ENCODE peak calls at places on chromosomes 13 and 19, in nine cellular contexts. Y, H, T, I, P, V, L, Q and N are unnamed samples.

GRCh38 chr19:32928806-32929205 is 43.0 kb downstream of the CEP89 start:
- DNase-seq in Y (peak; percentile 92), H (no peak), T (no peak), I (no peak), P (no peak), V (no peak), L (no peak), Q (no peak), N (no peak)

GRCh38 chr19:42290523-42291436 is 11.2 kb upstream of the PRR19 start:
- DNase-seq in Y (peak; percentile 79), H (peak; percentile 54), T (no peak), I (peak; percentile 55), P (no peak), V (no peak), L (no peak), Q (peak; percentile 50), N (no peak)

GRCh38 chr13:43529796-43530195 is 257.0 kb downstream of the ENOX1 start:
- DNase-seq in Y (no peak), H (no peak), T (no peak), I (no peak), P (no peak), V (no peak), L (no peak), Q (no peak), N (no peak)

GRCh38 chr13:28717170-28717569 is 1.6 kb downstream of the SLC46A3 start:
- DNase-seq in Y (no peak), H (no peak), T (no peak), I (no peak), P (no peak), V (no peak), L (no peak), Q (no peak), N (no peak)

GRCh38 chr19:54188224-54188871 is 1.0 kb downstream of the MBOAT7 start:
- DNase-seq in Y (peak; percentile 41), H (no peak), T (peak; percentile 81), I (no peak), P (peak; percentile 63), V (peak; percentile 58), L (no peak), Q (no peak), N (no peak)

GRCh38 chr13:64073203-64073602 is 2657.6 kb upstream of the PCDH20 start:
- DNase-seq in Y (no peak), H (no peak), T (no peak), I (no peak), P (no peak), V (no peak), L (no peak), Q (no peak), N (no peak)

GRCh38 chr19:31548941-31549340 is 199.7 kb upstream of the TSHZ3 start:
- DNase-seq in Y (peak; percentile 33), H (peak; percentile 42), T (no peak), I (no peak), P (no peak), V (no peak), L (no peak), Q (no peak), N (no peak)

GRCh38 chr19:16249826-16250434 is 52.2 kb downstream of the AP1M1 start:
- DNase-seq in Y (no peak), H (no peak), T (peak; percentile 34), I (no peak), P (no peak), V (no peak), L (no peak), Q (no peak), N (no peak)

GRCh38 chr13:67048793-67049150 is 181.4 kb downstream of the PCDH9 start:
- DNase-seq in Y (no peak), H (no peak), T (peak; percentile 91), I (no peak), P (no peak), V (no peak), L (no peak), Q (no peak), N (no peak)

GRCh38 chr19:3838661-3839060 is 30.2 kb downstream of the ZFR2 start:
- DNase-seq in Y (no peak), H (no peak), T (no peak), I (no peak), P (no peak), V (no peak), L (no peak), Q (no peak), N (no peak)

GRCh38 chr19:53908106-53908932 is 759 bp upstream of the CACNG7 start:
- DNase-seq in Y (peak; percentile 85), H (peak; percentile 85), T (peak; percentile 31), I (peak; percentile 43), P (peak; percentile 50), V (peak; percentile 82), L (peak; percentile 1), Q (no peak), N (peak; percentile 77)

GRCh38 chr13:99686944-99687382 is 185.7 kb downstream of the TM9SF2 start:
- DNase-seq in Y (no peak), H (no peak), T (no peak), I (no peak), P (no peak), V (no peak), L (no peak), Q (no peak), N (no peak)

GRCh38 chr13:48708764-48709163 is 55.0 kb downstream of the CYSLTR2 start:
- DNase-seq in Y (no peak), H (no peak), T (no peak), I (no peak), P (no peak), V (no peak), L (no peak), Q (no peak), N (no peak)

GRCh38 chr13:45374917-45375316 is 33.9 kb upstream of the TPT1 start:
- DNase-seq in Y (no peak), H (no peak), T (peak; percentile 36), I (no peak), P (no peak), V (no peak), L (no peak), Q (no peak), N (no peak)

GRCh38 chr19:34838248-34838647 is 65.2 kb upstream of the ZNF599 start:
- DNase-seq in Y (peak; percentile 39), H (peak; percentile 22), T (peak; percentile 3), I (no peak), P (no peak), V (no peak), L (no peak), Q (no peak), N (no peak)

GRCh38 chr13:106602178-106602577 is 34.2 kb upstream of the ARGLU1 start:
- DNase-seq in Y (no peak), H (no peak), T (no peak), I (no peak), P (no peak), V (no peak), L (peak; percentile 62), Q (no peak), N (no peak)

GRCh38 chr13:72457151-72457550 is 270.3 kb downstream of the MZT1 start:
- DNase-seq in Y (no peak), H (no peak), T (no peak), I (no peak), P (no peak), V (no peak), L (no peak), Q (no peak), N (no peak)

GRCh38 chr19:29665826-29666633 is 769 bp downstream of the PLEKHF1 start:
- DNase-seq in Y (no peak), H (no peak), T (no peak), I (no peak), P (no peak), V (no peak), L (no peak), Q (no peak), N (peak; percentile 37)

GRCh38 chr13:112744306-112745021 is 54.6 kb downstream of the ATP11A start:
- DNase-seq in Y (no peak), H (no peak), T (peak; percentile 74), I (no peak), P (no peak), V (no peak), L (peak; percentile 35), Q (no peak), N (no peak)

GRCh38 chr13:23554000-23554399 is 16.2 kb upstream of the TNFRSF19 start:
- DNase-seq in Y (no peak), H (no peak), T (no peak), I (no peak), P (no peak), V (no peak), L (no peak), Q (no peak), N (no peak)

GRCh38 chr19:48713041-48713863 is 6.3 kb downstream of the MAMSTR start:
- DNase-seq in Y (peak; percentile 75), H (no peak), T (peak; percentile 38), I (no peak), P (no peak), V (no peak), L (no peak), Q (no peak), N (no peak)

GRCh38 chr13:35512271-35512920 is 35.9 kb upstream of the MAB21L1 start:
- DNase-seq in Y (no peak), H (no peak), T (peak; percentile 97), I (no peak), P (no peak), V (no peak), L (no peak), Q (no peak), N (no peak)